ENCODE peak calls at places on chromosomes 11 and 22, in eight cellular contexts. K, A, X, F, D, L, V and I are unnamed samples.

GRCh38 chr11:63764201-63764711 is 4.3 kb downstream of the ZFTA start:
- DNase-seq in A (peak), F (no peak), D (no peak), L (no peak), X (no peak), K (no peak), V (no peak), I (no peak)

GRCh38 chr11:105132716-105133511 is 6.7 kb downstream of the CARD18 start:
- DNase-seq in F (no peak), D (no peak), K (peak), L (peak), A (no peak), V (no peak), X (peak), I (peak)

GRCh38 chr11:22456993-22457748 is 119.0 kb downstream of the SLC17A6 start:
- DNase-seq in A (no peak), D (no peak), V (no peak), F (no peak), K (no peak), X (no peak), L (peak), I (no peak)

GRCh38 chr22:23180893-23181762 is 819 bp downstream of the BCR start:
- DNase-seq in D (peak), A (peak), L (no peak), K (no peak), V (no peak), F (peak), X (no peak), I (no peak)

GRCh38 chr11:79570104-79570503 is 129.3 kb upstream of the TENM4 start:
- DNase-seq in D (peak), A (no peak), F (no peak), X (no peak), K (no peak), L (no peak), V (no peak), I (no peak)

GRCh38 chr11:70876685-70877084 is 375.7 kb downstream of the SHANK2 start:
- DNase-seq in L (no peak), V (no peak), K (no peak), A (no peak), X (no peak), F (no peak), D (no peak), I (no peak)

GRCh38 chr11:20015529-20016427 is 144.5 kb downstream of the DBX1 start:
- DNase-seq in L (peak), A (no peak), F (no peak), V (no peak), D (no peak), X (no peak), K (no peak), I (no peak)

GRCh38 chr11:126341760-126342161 is 13.7 kb upstream of the ST3GAL4 start:
- DNase-seq in V (no peak), X (peak), A (peak), K (peak), D (peak), F (no peak), L (peak), I (peak)

GRCh38 chr11:86477495-86478155 is 102.9 kb downstream of the CCDC81 start:
- DNase-seq in L (no peak), F (no peak), V (no peak), D (no peak), X (peak), K (peak), A (peak), I (peak)

GRCh38 chr22:17880468-17880867 is 106.2 kb upstream of the BID start:
- DNase-seq in K (no peak), D (no peak), L (no peak), A (no peak), V (no peak), F (no peak), X (no peak), I (no peak)

DNA sequence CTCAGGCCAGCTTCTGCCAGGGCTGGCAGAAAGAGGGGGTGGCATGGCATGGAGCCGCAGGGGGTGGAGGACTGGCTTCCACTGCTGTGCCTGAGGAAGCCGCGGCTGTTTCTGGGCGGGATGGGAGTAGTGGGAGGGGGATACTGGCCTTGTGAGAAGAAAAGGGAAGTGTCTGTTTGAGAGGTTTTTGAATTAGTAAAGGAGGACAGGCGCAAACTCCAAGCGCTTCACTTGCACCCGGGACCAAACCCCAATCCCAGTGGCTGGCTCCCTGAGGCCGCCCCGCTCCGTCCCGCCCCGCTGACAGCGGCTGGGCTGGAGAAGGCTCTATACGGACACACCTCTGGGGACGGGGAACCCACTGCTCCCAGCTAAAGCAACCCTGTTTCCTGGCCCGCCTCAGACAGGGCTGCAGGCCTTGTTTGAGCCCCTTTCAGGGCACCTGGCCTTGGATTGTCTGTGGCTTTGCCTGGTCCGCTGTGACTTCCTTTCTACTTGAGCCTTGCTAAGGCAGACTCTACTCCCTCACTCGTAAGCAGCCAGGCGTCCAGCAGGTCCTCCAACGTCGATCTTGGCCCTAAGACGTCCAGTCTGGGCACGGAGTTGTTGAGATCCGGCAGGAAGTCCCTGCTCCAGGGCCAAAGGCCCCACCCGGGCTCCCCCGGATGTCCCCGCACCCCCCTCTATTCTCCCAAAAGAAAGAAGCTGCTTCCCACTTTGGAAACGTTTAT is 2.2 kb downstream of the APOA1 start:
- DNase-seq in D (peak), X (no peak), V (no peak), K (no peak), L (no peak), A (no peak), F (no peak), I (no peak)
- H3K4me3 ChIP-seq in D (peak), X (peak), V (peak), K (peak), L (no peak), A (peak), F (peak), I (peak)

DNA sequence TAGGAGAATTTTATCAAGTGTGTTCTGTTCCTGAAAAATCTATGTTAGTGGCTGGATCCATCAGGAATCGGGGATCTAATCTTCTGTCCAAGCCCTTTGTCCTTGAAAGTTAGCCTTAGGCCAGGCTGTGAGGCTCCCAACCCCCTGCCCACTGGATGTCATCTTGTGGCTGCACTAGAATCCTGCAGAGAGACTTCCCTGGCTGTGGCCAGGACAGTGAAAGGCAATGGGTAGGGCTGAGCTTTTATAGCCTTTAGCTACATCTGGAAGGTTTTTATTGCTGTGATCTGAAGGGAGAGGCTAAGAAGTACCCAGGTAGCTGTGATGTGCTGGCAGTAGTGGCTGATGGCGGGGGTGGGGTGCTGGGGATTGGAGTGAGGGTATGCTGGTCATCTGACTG is 2.1 kb downstream of the OAF start:
- DNase-seq in D (no peak), L (no peak), X (no peak), A (no peak), V (no peak), F (no peak), K (no peak), I (peak)
- H3K4me3 ChIP-seq in D (peak), L (no peak), X (peak), A (peak), V (no peak), F (no peak), K (peak), I (peak)

DNA sequence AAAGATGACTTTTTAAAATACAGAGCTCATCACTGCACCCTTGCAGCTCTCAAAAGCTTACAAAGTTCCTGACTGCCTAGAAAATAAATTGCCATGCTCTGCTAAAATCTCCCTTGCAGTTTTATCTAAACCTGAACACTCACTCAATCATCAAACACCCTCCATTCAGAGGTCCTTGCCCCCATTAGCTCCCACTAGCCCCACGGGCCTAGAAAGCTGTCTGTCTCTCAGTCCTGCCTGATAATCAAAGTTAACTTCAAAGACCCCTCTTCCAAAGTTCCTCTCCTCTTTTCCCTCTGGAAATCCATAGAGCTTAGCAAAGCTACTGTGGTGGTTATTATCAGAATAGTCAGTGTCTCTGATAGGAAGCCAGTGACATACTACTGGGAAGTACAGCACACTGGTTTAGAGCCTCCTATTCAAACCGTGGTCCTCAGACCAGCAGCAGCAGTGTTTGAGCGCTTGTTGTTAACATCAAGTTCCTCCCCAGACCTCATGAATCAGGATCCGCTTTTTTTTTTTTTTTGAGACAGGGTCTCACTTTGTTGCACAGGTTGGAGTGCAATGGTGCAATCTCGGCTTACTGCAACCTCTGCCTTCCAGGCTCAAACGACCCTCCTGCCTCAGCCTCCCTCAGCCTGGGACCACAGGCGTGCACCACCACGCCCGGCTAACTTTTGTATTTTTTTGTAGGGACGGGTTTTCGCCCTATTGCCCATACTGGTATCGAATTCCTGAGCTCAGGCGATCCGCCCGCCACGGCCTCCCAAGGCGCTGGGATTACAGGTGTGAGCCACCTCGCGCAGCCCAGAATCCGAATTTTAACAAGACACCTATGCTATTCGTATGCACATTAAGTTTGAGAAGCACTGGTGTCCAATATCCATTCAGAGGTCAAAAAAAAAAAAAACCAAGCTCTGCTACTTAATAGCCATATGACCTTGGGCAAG is 1.2 kb downstream of the NDUFC2 start:
- DNase-seq in X (no peak), K (no peak), V (no peak), D (peak), F (no peak), A (no peak), L (no peak), I (peak)
- H3K4me3 ChIP-seq in X (peak), K (peak), V (peak), D (peak), F (peak), A (peak), L (peak), I (peak)

DNA sequence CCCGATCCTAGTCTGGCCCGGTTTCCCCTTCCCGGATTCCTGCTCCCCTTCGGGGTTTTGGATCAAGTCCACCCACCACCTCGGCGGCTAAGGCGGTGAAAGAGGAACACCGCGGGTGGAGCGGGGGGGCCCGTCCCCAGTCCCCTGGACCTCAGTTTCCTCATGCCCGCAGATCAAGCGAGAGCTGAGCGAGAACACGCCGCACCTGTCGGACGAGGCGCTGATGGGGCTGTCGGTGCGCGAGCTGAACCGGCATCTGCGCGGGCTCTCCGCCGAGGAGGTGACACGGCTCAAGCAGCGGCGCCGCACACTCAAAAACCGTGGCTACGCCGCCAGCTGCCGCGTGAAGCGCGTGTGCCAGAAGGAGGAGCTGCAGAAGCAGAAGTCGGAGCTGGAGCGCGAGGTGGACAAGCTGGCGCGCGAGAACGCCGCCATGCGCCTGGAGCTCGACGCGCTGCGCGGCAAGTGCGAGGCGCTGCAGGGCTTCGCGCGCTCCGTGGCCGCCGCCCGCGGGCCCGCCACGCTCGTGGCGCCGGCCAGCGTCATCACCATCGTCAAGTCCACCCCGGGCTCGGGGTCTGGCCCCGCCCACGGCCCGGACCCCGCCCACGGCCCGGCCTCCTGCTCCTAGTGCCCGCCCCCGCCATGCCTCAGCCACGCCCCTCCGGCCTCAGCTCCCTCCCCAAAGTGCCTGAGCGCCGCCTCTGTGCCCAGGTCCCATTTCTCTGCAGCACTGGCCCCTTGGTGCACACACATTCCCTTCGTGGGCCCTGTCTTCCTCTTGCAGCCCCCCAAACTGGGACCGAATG is 12.7 kb downstream of the MAFF start:
- DNase-seq in F (peak), A (peak), V (no peak), X (peak), K (peak), L (peak), D (no peak), I (peak)
- H3K4me3 ChIP-seq in F (peak), A (peak), V (peak), X (peak), K (peak), L (no peak), D (no peak), I (peak)

DNA sequence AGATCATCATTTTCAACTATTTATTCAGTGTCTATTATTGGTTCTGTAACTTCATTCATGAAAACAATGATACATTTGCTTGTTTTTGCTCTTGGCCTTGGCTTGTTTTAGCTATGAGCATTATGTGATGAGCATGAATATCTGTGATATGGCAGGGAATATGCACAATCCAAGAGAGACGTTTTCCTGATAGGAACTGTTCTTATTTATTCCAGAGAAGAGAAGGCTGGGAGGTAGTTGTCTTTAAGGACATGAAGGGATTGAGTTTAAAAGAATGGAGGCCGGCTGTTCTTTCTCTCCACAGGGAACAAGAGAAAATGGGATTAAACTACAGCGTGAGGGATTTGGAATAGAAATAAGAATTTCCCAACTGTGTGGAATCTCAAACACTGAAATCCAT is 30.3 kb downstream of the BLID start:
- DNase-seq in F (no peak), D (no peak), K (no peak), X (no peak), V (no peak), A (no peak), L (no peak), I (no peak)
- H3K4me3 ChIP-seq in F (no peak), D (no peak), K (no peak), X (no peak), V (no peak), A (no peak), L (no peak), I (no peak)

GRCh38 chr11:46331653-46331984 is 15.6 kb upstream of the DGKZ start:
- DNase-seq in D (no peak), X (no peak), A (peak), K (no peak), V (peak), F (no peak), L (no peak), I (no peak)
- H3K4me3 ChIP-seq in D (no peak), X (no peak), A (no peak), K (no peak), V (no peak), F (no peak), L (no peak), I (no peak)

DNA sequence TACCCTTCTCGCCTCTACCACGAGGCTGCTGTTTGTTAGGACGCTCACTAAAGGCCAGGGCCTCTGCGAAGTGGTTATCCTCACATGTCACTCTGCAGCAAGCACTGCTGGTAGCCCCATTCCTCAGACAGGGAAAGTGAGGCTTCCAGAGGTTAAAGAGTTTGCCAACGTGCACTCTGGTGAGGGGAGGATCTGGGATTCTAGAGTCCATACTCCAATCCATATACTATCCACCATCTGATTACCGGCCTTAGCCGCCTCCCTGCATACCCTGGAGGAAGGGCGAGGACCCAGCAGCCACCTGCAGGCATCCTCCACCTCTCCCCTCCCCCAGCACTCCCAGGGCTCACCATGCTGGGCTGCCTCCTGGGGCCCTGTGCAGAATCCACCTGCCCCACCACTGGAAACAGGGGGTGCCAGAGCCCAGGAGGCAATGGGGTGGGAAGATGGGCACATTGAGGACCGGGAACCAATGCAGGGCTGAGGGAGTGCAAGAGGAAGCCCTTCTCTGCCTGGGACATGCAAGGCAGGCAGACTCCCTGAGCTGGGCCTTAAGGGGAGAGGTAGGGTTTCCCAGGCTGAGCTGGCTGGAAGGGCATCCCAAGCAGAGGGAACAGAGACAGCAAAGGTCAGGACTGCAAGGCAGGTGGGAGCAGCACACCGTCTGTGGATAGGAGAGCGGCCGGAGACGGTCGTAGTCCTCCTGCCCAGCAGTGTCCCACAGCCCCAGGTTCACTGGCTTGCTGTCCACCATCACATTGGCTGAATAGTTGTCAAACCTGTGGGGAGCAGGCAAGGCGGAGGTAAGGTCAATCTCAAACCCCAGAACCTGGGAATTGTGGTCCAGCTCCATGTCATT is 11.7 kb downstream of the RAC2 start:
- DNase-seq in V (no peak), K (no peak), A (peak), F (no peak), D (no peak), X (no peak), L (no peak), I (no peak)
- H3K4me3 ChIP-seq in V (no peak), K (no peak), A (no peak), F (no peak), D (no peak), X (no peak), L (no peak), I (no peak)